ENCODE peak calls at places on chromosome 13, in seven cellular contexts. One of them, this sample, is unnamed.

GRCh38 chr13:32629313-32629712 is 43.1 kb downstream of the PDS5B start:
- DNase-seq in H9: no peak
- DNase-seq in IMR-90: peak
- DNase-seq in H1: no peak
- DNase-seq in trophoblast cell: no peak
- DNase-seq in mesendoderm: no peak
- DNase-seq in mesenchymal stem cell: peak
- DNase-seq in this sample: no peak

GRCh38 chr13:35496761-35497386 is 20.4 kb upstream of the MAB21L1 start:
- DNase-seq in H9: no peak
- DNase-seq in IMR-90: no peak
- DNase-seq in H1: no peak
- DNase-seq in trophoblast cell: no peak
- DNase-seq in mesendoderm: no peak
- DNase-seq in mesenchymal stem cell: no peak
- DNase-seq in this sample: no peak

GRCh38 chr13:25466880-25467279 is 95.1 kb downstream of the ATP8A2 start:
- DNase-seq in H9: no peak
- DNase-seq in IMR-90: no peak
- DNase-seq in H1: no peak
- DNase-seq in trophoblast cell: no peak
- DNase-seq in mesendoderm: no peak
- DNase-seq in mesenchymal stem cell: no peak
- DNase-seq in this sample: no peak

GRCh38 chr13:106291006-106291405 is 244.5 kb downstream of the EFNB2 start:
- DNase-seq in H9: no peak
- DNase-seq in IMR-90: peak
- DNase-seq in H1: no peak
- DNase-seq in trophoblast cell: peak
- DNase-seq in mesendoderm: no peak
- DNase-seq in mesenchymal stem cell: peak
- DNase-seq in this sample: no peak

GRCh38 chr13:110663491-110663890 is 42.4 kb downstream of the CARS2 start:
- DNase-seq in H9: no peak
- DNase-seq in IMR-90: no peak
- DNase-seq in H1: no peak
- DNase-seq in trophoblast cell: no peak
- DNase-seq in mesendoderm: no peak
- DNase-seq in mesenchymal stem cell: no peak
- DNase-seq in this sample: no peak

GRCh38 chr13:68030152-68030809 is 800.1 kb upstream of the PCDH9 start:
- DNase-seq in H9: no peak
- DNase-seq in IMR-90: no peak
- DNase-seq in H1: no peak
- DNase-seq in trophoblast cell: no peak
- DNase-seq in mesendoderm: no peak
- DNase-seq in mesenchymal stem cell: no peak
- DNase-seq in this sample: no peak

GRCh38 chr13:27177852-27178251 is 6.2 kb upstream of the USP12 start:
- DNase-seq in H9: peak
- DNase-seq in IMR-90: no peak
- DNase-seq in H1: peak
- DNase-seq in trophoblast cell: peak
- DNase-seq in mesendoderm: peak
- DNase-seq in mesenchymal stem cell: no peak
- DNase-seq in this sample: no peak

GRCh38 chr13:53250272-53250875 is 221.8 kb downstream of the OLFM4 start:
- DNase-seq in H9: no peak
- DNase-seq in IMR-90: peak
- DNase-seq in H1: no peak
- DNase-seq in trophoblast cell: peak
- DNase-seq in mesendoderm: peak
- DNase-seq in mesenchymal stem cell: peak
- DNase-seq in this sample: peak

GRCh38 chr13:39245688-39246087 is 207.4 kb downstream of the NHLRC3 start:
- DNase-seq in H9: no peak
- DNase-seq in IMR-90: no peak
- DNase-seq in H1: no peak
- DNase-seq in trophoblast cell: no peak
- DNase-seq in mesendoderm: no peak
- DNase-seq in mesenchymal stem cell: no peak
- DNase-seq in this sample: no peak

GRCh38 chr13:59444210-59444857 is 719.4 kb downstream of the DIAPH3 start:
- DNase-seq in H9: no peak
- DNase-seq in IMR-90: no peak
- DNase-seq in H1: no peak
- DNase-seq in trophoblast cell: no peak
- DNase-seq in mesendoderm: no peak
- DNase-seq in mesenchymal stem cell: no peak
- DNase-seq in this sample: no peak

GRCh38 chr13:96053003-96053703 is at the start of gene UGGT2:
- DNase-seq in H9: peak
- DNase-seq in IMR-90: peak
- DNase-seq in H1: peak
- DNase-seq in trophoblast cell: peak
- DNase-seq in mesendoderm: peak
- DNase-seq in mesenchymal stem cell: peak
- DNase-seq in this sample: peak

GRCh38 chr13:35723820-35724219 is 247.3 kb upstream of the MAB21L1 start:
- DNase-seq in H9: no peak
- DNase-seq in IMR-90: peak
- DNase-seq in H1: no peak
- DNase-seq in trophoblast cell: peak
- DNase-seq in mesendoderm: peak
- DNase-seq in mesenchymal stem cell: no peak
- DNase-seq in this sample: no peak

GRCh38 chr13:112748947-112749346 is 59.1 kb downstream of the ATP11A start:
- DNase-seq in H9: no peak
- DNase-seq in IMR-90: no peak
- DNase-seq in H1: no peak
- DNase-seq in trophoblast cell: peak
- DNase-seq in mesendoderm: no peak
- DNase-seq in mesenchymal stem cell: no peak
- DNase-seq in this sample: no peak

GRCh38 chr13:72435251-72435650 is 292.2 kb downstream of the MZT1 start:
- DNase-seq in H9: no peak
- DNase-seq in IMR-90: no peak
- DNase-seq in H1: no peak
- DNase-seq in trophoblast cell: no peak
- DNase-seq in mesendoderm: no peak
- DNase-seq in mesenchymal stem cell: no peak
- DNase-seq in this sample: no peak

GRCh38 chr13:106506286-106506685 is 29.2 kb downstream of the EFNB2 start:
- DNase-seq in H9: no peak
- DNase-seq in IMR-90: no peak
- DNase-seq in H1: no peak
- DNase-seq in trophoblast cell: no peak
- DNase-seq in mesendoderm: no peak
- DNase-seq in mesenchymal stem cell: no peak
- DNase-seq in this sample: no peak

GRCh38 chr13:112443191-112444000 is 67.2 kb downstream of the SPACA7 start:
- DNase-seq in H9: peak
- DNase-seq in IMR-90: no peak
- DNase-seq in H1: peak
- DNase-seq in trophoblast cell: no peak
- DNase-seq in mesendoderm: peak
- DNase-seq in mesenchymal stem cell: no peak
- DNase-seq in this sample: peak

GRCh38 chr13:47672245-47672975 is 328.7 kb downstream of the SUCLA2 start:
- DNase-seq in H9: no peak
- DNase-seq in IMR-90: no peak
- DNase-seq in H1: no peak
- DNase-seq in trophoblast cell: no peak
- DNase-seq in mesendoderm: no peak
- DNase-seq in mesenchymal stem cell: peak
- DNase-seq in this sample: no peak

GRCh38 chr13:65894049-65894448 is 1336.1 kb downstream of the PCDH9 start:
- DNase-seq in H9: no peak
- DNase-seq in IMR-90: no peak
- DNase-seq in H1: no peak
- DNase-seq in trophoblast cell: no peak
- DNase-seq in mesendoderm: no peak
- DNase-seq in mesenchymal stem cell: no peak
- DNase-seq in this sample: no peak

GRCh38 chr13:74730556-74731331 is 596.5 kb upstream of the KLF12 start:
- DNase-seq in H9: no peak
- DNase-seq in IMR-90: no peak
- DNase-seq in H1: no peak
- DNase-seq in trophoblast cell: no peak
- DNase-seq in mesendoderm: peak
- DNase-seq in mesenchymal stem cell: no peak
- DNase-seq in this sample: no peak

GRCh38 chr13:87893982-87894527 is 222.9 kb downstream of the SLITRK5 start:
- DNase-seq in H9: no peak
- DNase-seq in IMR-90: no peak
- DNase-seq in H1: no peak
- DNase-seq in trophoblast cell: no peak
- DNase-seq in mesendoderm: no peak
- DNase-seq in mesenchymal stem cell: no peak
- DNase-seq in this sample: no peak

GRCh38 chr13:38895075-38895474 is 95.6 kb downstream of the STOML3 start:
- DNase-seq in H9: no peak
- DNase-seq in IMR-90: no peak
- DNase-seq in H1: no peak
- DNase-seq in trophoblast cell: no peak
- DNase-seq in mesendoderm: no peak
- DNase-seq in mesenchymal stem cell: no peak
- DNase-seq in this sample: no peak

GRCh38 chr13:53012707-53013106 is 15.9 kb upstream of the OLFM4 start:
- DNase-seq in H9: no peak
- DNase-seq in IMR-90: no peak
- DNase-seq in H1: no peak
- DNase-seq in trophoblast cell: no peak
- DNase-seq in mesendoderm: no peak
- DNase-seq in mesenchymal stem cell: no peak
- DNase-seq in this sample: no peak

GRCh38 chr13:75836441-75836840 is 200.3 kb downstream of the LMO7 start:
- DNase-seq in H9: no peak
- DNase-seq in IMR-90: no peak
- DNase-seq in H1: no peak
- DNase-seq in trophoblast cell: peak
- DNase-seq in mesendoderm: no peak
- DNase-seq in mesenchymal stem cell: no peak
- DNase-seq in this sample: no peak

GRCh38 chr13:62320129-62320724 is 904.6 kb upstream of the PCDH20 start:
- DNase-seq in H9: no peak
- DNase-seq in IMR-90: peak
- DNase-seq in H1: no peak
- DNase-seq in trophoblast cell: peak
- DNase-seq in mesendoderm: peak
- DNase-seq in mesenchymal stem cell: peak
- DNase-seq in this sample: peak

GRCh38 chr13:73835138-73835721 is 299.0 kb downstream of the KLF12 start:
- DNase-seq in H9: no peak
- DNase-seq in IMR-90: peak
- DNase-seq in H1: no peak
- DNase-seq in trophoblast cell: peak
- DNase-seq in mesendoderm: peak
- DNase-seq in mesenchymal stem cell: peak
- DNase-seq in this sample: peak

GRCh38 chr13:25927966-25928365 is 123.8 kb downstream of the SHISA2 start:
- DNase-seq in H9: no peak
- DNase-seq in IMR-90: no peak
- DNase-seq in H1: no peak
- DNase-seq in trophoblast cell: no peak
- DNase-seq in mesendoderm: no peak
- DNase-seq in mesenchymal stem cell: no peak
- DNase-seq in this sample: no peak

GRCh38 chr13:36417328-36417727 is 15.0 kb upstream of the CCNA1 start:
- DNase-seq in H9: no peak
- DNase-seq in IMR-90: no peak
- DNase-seq in H1: no peak
- DNase-seq in trophoblast cell: no peak
- DNase-seq in mesendoderm: no peak
- DNase-seq in mesenchymal stem cell: no peak
- DNase-seq in this sample: no peak

DNA sequence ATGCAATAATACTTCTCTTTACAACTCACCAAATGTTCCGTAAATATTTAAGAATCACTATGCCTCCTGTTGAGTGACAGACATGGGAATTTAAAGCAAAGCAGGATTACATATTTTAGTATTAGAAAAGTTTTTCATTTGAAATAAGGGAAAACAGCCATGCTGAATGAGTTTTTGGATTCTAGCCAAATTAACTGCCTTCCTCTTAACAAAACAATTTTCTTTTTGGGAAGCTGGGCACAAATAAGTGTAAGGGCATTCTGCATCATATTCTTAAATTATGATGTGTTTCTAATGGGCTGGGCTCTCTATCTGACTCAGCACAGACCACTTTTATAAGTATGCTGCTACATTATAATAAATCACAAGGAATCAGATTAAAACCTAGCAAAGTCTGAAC is 93.6 kb downstream of the RBM26 start:
- DNase-seq in H9: no peak
- DNase-seq in IMR-90: no peak
- DNase-seq in H1: no peak
- DNase-seq in trophoblast cell: no peak
- DNase-seq in mesendoderm: no peak
- DNase-seq in mesenchymal stem cell: peak
- DNase-seq in this sample: no peak
- H2BK120ac ChIP-seq in H9: no peak
- H2BK120ac ChIP-seq in IMR-90: no peak
- H2BK120ac ChIP-seq in H1: no peak
- H2BK120ac ChIP-seq in trophoblast cell: no peak
- H2BK120ac ChIP-seq in mesendoderm: no peak
- H2BK120ac ChIP-seq in mesenchymal stem cell: no peak
- H2BK120ac ChIP-seq in this sample: no peak

GRCh38 chr13:41942462-41943094 is 18.3 kb downstream of the VWA8 start:
- DNase-seq in H9: peak
- DNase-seq in IMR-90: peak
- DNase-seq in H1: no peak
- DNase-seq in trophoblast cell: peak
- DNase-seq in mesendoderm: peak
- DNase-seq in mesenchymal stem cell: peak
- DNase-seq in this sample: peak
- H2BK120ac ChIP-seq in H9: no peak
- H2BK120ac ChIP-seq in IMR-90: no peak
- H2BK120ac ChIP-seq in H1: no peak
- H2BK120ac ChIP-seq in trophoblast cell: no peak
- H2BK120ac ChIP-seq in mesendoderm: no peak
- H2BK120ac ChIP-seq in mesenchymal stem cell: no peak
- H2BK120ac ChIP-seq in this sample: no peak

GRCh38 chr13:45047394-45048328 is 58.3 kb downstream of the GPALPP1 start:
- DNase-seq in H9: peak
- DNase-seq in IMR-90: peak
- DNase-seq in H1: peak
- DNase-seq in trophoblast cell: peak
- DNase-seq in mesendoderm: peak
- DNase-seq in mesenchymal stem cell: peak
- DNase-seq in this sample: peak
- H2BK120ac ChIP-seq in H9: no peak
- H2BK120ac ChIP-seq in IMR-90: peak
- H2BK120ac ChIP-seq in H1: no peak
- H2BK120ac ChIP-seq in trophoblast cell: no peak
- H2BK120ac ChIP-seq in mesendoderm: no peak
- H2BK120ac ChIP-seq in mesenchymal stem cell: no peak
- H2BK120ac ChIP-seq in this sample: no peak

DNA sequence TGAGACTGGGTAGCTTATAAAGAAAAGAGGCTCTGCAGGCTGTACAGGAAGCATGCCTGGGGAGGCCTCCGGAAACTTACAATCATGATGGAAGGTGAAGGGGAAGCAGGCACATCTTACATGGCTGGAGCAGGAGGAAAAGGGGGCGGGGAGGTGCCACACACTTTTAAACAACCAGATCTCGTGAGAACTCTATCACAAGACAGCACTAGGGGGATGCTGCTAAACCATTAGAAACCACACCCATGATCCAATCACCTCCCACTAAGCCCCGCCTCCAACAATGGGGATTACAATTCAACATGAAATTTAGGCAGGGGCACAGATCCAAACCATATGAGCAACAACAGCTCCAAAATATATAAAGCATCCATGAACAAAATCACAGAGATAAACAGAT is 46.5 kb upstream of the GTF2F2 start:
- DNase-seq in H9: peak
- DNase-seq in IMR-90: no peak
- DNase-seq in H1: peak
- DNase-seq in trophoblast cell: no peak
- DNase-seq in mesendoderm: peak
- DNase-seq in mesenchymal stem cell: no peak
- DNase-seq in this sample: no peak
- H2BK120ac ChIP-seq in H9: no peak
- H2BK120ac ChIP-seq in IMR-90: no peak
- H2BK120ac ChIP-seq in H1: no peak
- H2BK120ac ChIP-seq in trophoblast cell: no peak
- H2BK120ac ChIP-seq in mesendoderm: no peak
- H2BK120ac ChIP-seq in mesenchymal stem cell: no peak
- H2BK120ac ChIP-seq in this sample: no peak